ENCODE peak calls at places on chromosome 15, in nine cellular contexts. One of them, this sample, is unnamed. For H3K4me1, the result is how much of the 10 kb centered on the place peaks cover.

GRCh38 chr15:82852906-82853635 is 43.6 kb downstream of the WHAMM start:
- DNase-seq in fibroblast of lung: no peak
- DNase-seq in PC-3: no peak
- DNase-seq in IMR-90: no peak
- DNase-seq in aorta: no peak
- DNase-seq in OCI-LY7: no peak
- DNase-seq in SK-N-SH: no peak
- DNase-seq in Panc1: no peak
- DNase-seq in SJSA1: no peak
- DNase-seq in this sample: no peak

GRCh38 chr15:98798375-98798893 is 150.1 kb downstream of the IGF1R start:
- DNase-seq in IMR-90: no peak
- DNase-seq in aorta: no peak
- DNase-seq in fibroblast of lung: no peak
- DNase-seq in SJSA1: no peak
- DNase-seq in PC-3: no peak
- DNase-seq in SK-N-SH: no peak
- DNase-seq in OCI-LY7: no peak
- DNase-seq in Panc1: no peak
- DNase-seq in this sample: no peak

GRCh38 chr15:49490963-49491362 is 67.9 kb downstream of the FGF7 start:
- DNase-seq in IMR-90: peak
- DNase-seq in PC-3: no peak
- DNase-seq in fibroblast of lung: no peak
- DNase-seq in SK-N-SH: no peak
- DNase-seq in aorta: no peak
- DNase-seq in OCI-LY7: no peak
- DNase-seq in Panc1: no peak
- DNase-seq in SJSA1: no peak
- DNase-seq in this sample: no peak

GRCh38 chr15:78811124-78811824 is at the start of gene ADAMTS7:
- DNase-seq in IMR-90: peak
- DNase-seq in Panc1: no peak
- DNase-seq in SK-N-SH: peak
- DNase-seq in PC-3: peak
- DNase-seq in OCI-LY7: peak
- DNase-seq in SJSA1: peak
- DNase-seq in fibroblast of lung: peak
- DNase-seq in aorta: peak
- DNase-seq in this sample: peak

GRCh38 chr15:41904487-41905359 is 10.9 kb upstream of the SPTBN5 start:
- DNase-seq in SJSA1: peak
- DNase-seq in OCI-LY7: peak
- DNase-seq in SK-N-SH: peak
- DNase-seq in fibroblast of lung: no peak
- DNase-seq in Panc1: peak
- DNase-seq in IMR-90: peak
- DNase-seq in PC-3: peak
- DNase-seq in aorta: peak
- DNase-seq in this sample: peak

GRCh38 chr15:84961707-84962106 is 19.9 kb upstream of the PDE8A start:
- DNase-seq in IMR-90: peak
- DNase-seq in SJSA1: no peak
- DNase-seq in OCI-LY7: no peak
- DNase-seq in aorta: no peak
- DNase-seq in fibroblast of lung: peak
- DNase-seq in SK-N-SH: no peak
- DNase-seq in PC-3: peak
- DNase-seq in Panc1: no peak
- DNase-seq in this sample: peak

GRCh38 chr15:73904026-73904815 is 22.0 kb upstream of the LOXL1 start:
- DNase-seq in OCI-LY7: no peak
- DNase-seq in IMR-90: no peak
- DNase-seq in aorta: peak
- DNase-seq in SK-N-SH: no peak
- DNase-seq in SJSA1: no peak
- DNase-seq in fibroblast of lung: no peak
- DNase-seq in Panc1: no peak
- DNase-seq in PC-3: no peak
- DNase-seq in this sample: no peak

GRCh38 chr15:69328739-69329138 is 30.0 kb downstream of the PAQR5 start:
- DNase-seq in IMR-90: no peak
- DNase-seq in SK-N-SH: no peak
- DNase-seq in fibroblast of lung: no peak
- DNase-seq in SJSA1: no peak
- DNase-seq in PC-3: peak
- DNase-seq in OCI-LY7: no peak
- DNase-seq in aorta: no peak
- DNase-seq in Panc1: no peak
- DNase-seq in this sample: no peak

GRCh38 chr15:33654859-33655258 is 313.4 kb upstream of the CHRM5 start:
- DNase-seq in Panc1: no peak
- DNase-seq in aorta: no peak
- DNase-seq in OCI-LY7: no peak
- DNase-seq in PC-3: no peak
- DNase-seq in fibroblast of lung: no peak
- DNase-seq in SJSA1: no peak
- DNase-seq in IMR-90: no peak
- DNase-seq in SK-N-SH: no peak
- DNase-seq in this sample: peak

GRCh38 chr15:29039466-29040366 is 153.9 kb downstream of the APBA2 start:
- DNase-seq in aorta: no peak
- DNase-seq in PC-3: no peak
- DNase-seq in Panc1: no peak
- DNase-seq in SJSA1: no peak
- DNase-seq in OCI-LY7: no peak
- DNase-seq in SK-N-SH: no peak
- DNase-seq in fibroblast of lung: peak
- DNase-seq in IMR-90: no peak
- DNase-seq in this sample: no peak

GRCh38 chr15:60477991-60478632 is 830 bp downstream of the ICE2 start:
- DNase-seq in SJSA1: no peak
- DNase-seq in SK-N-SH: peak
- DNase-seq in Panc1: no peak
- DNase-seq in OCI-LY7: peak
- DNase-seq in IMR-90: peak
- DNase-seq in aorta: no peak
- DNase-seq in PC-3: peak
- DNase-seq in fibroblast of lung: peak
- DNase-seq in this sample: peak

GRCh38 chr15:72368895-72369294 is 6.9 kb downstream of the HEXA start:
- DNase-seq in IMR-90: no peak
- DNase-seq in fibroblast of lung: no peak
- DNase-seq in PC-3: no peak
- DNase-seq in OCI-LY7: no peak
- DNase-seq in SK-N-SH: no peak
- DNase-seq in aorta: no peak
- DNase-seq in SJSA1: no peak
- DNase-seq in Panc1: no peak
- DNase-seq in this sample: no peak

GRCh38 chr15:68493629-68494028 is 61.7 kb upstream of the ITGA11 start:
- DNase-seq in SJSA1: no peak
- DNase-seq in IMR-90: no peak
- DNase-seq in SK-N-SH: no peak
- DNase-seq in PC-3: no peak
- DNase-seq in fibroblast of lung: no peak
- DNase-seq in Panc1: no peak
- DNase-seq in OCI-LY7: no peak
- DNase-seq in aorta: no peak
- DNase-seq in this sample: no peak

GRCh38 chr15:80699981-80700380 is 4.9 kb downstream of the ABHD17C start:
- DNase-seq in PC-3: peak
- DNase-seq in Panc1: no peak
- DNase-seq in IMR-90: peak
- DNase-seq in SJSA1: no peak
- DNase-seq in OCI-LY7: no peak
- DNase-seq in fibroblast of lung: peak
- DNase-seq in aorta: no peak
- DNase-seq in SK-N-SH: no peak
- DNase-seq in this sample: no peak

GRCh38 chr15:78061963-78062427 is 15.5 kb downstream of the TBC1D2B start:
- DNase-seq in fibroblast of lung: peak
- DNase-seq in Panc1: no peak
- DNase-seq in PC-3: peak
- DNase-seq in SJSA1: peak
- DNase-seq in IMR-90: peak
- DNase-seq in SK-N-SH: no peak
- DNase-seq in OCI-LY7: peak
- DNase-seq in aorta: no peak
- DNase-seq in this sample: no peak

GRCh38 chr15:58299311-58299850 is 132.4 kb upstream of the LIPC start:
- DNase-seq in SK-N-SH: no peak
- DNase-seq in PC-3: no peak
- DNase-seq in OCI-LY7: no peak
- DNase-seq in IMR-90: peak
- DNase-seq in aorta: no peak
- DNase-seq in SJSA1: no peak
- DNase-seq in fibroblast of lung: peak
- DNase-seq in Panc1: no peak
- DNase-seq in this sample: no peak

DNA sequence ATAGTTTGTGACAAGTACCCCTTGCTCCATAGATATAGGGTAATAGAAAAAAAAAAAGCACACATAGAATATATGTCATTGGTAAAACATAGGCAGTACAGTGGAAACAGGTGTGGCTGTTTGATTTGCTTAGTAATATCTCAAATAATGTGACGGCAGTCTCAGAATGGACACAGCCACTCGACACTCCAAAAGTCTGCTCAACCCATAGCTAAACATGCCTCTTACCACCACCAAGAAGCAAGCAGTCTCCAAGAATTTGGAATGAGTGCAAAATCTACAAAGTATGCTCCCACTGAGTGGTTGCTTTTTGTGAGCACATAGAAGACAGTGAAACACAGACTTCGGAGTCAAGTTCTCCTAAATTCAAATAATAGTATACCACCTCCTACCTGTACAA is 43.0 kb downstream of the RAB27A start:
- DNase-seq in aorta: no peak
- DNase-seq in SJSA1: no peak
- DNase-seq in fibroblast of lung: no peak
- DNase-seq in SK-N-SH: no peak
- DNase-seq in PC-3: peak
- DNase-seq in IMR-90: no peak
- DNase-seq in OCI-LY7: no peak
- DNase-seq in Panc1: no peak
- DNase-seq in this sample: no peak
- H3K4me1 ChIP-seq in aorta: under half
- H3K4me1 ChIP-seq in SJSA1: under half
- H3K4me1 ChIP-seq in fibroblast of lung: under half
- H3K4me1 ChIP-seq in SK-N-SH: under half
- H3K4me1 ChIP-seq in PC-3: under half
- H3K4me1 ChIP-seq in IMR-90: under half
- H3K4me1 ChIP-seq in OCI-LY7: under half
- H3K4me1 ChIP-seq in Panc1: under half
- H3K4me1 ChIP-seq in this sample: under half

GRCh38 chr15:100566850-100567249 is 35.1 kb downstream of the LINS1 start:
- DNase-seq in fibroblast of lung: no peak
- DNase-seq in OCI-LY7: no peak
- DNase-seq in Panc1: no peak
- DNase-seq in IMR-90: no peak
- DNase-seq in aorta: no peak
- DNase-seq in SK-N-SH: no peak
- DNase-seq in PC-3: no peak
- DNase-seq in SJSA1: no peak
- DNase-seq in this sample: no peak
- H3K4me1 ChIP-seq in fibroblast of lung: under half
- H3K4me1 ChIP-seq in OCI-LY7: under half
- H3K4me1 ChIP-seq in Panc1: under half
- H3K4me1 ChIP-seq in IMR-90: under half
- H3K4me1 ChIP-seq in aorta: under half
- H3K4me1 ChIP-seq in SK-N-SH: under half
- H3K4me1 ChIP-seq in PC-3: under half
- H3K4me1 ChIP-seq in SJSA1: under half
- H3K4me1 ChIP-seq in this sample: under half

GRCh38 chr15:63417721-63418120 is 36.1 kb upstream of the CA12 start:
- DNase-seq in IMR-90: no peak
- DNase-seq in OCI-LY7: no peak
- DNase-seq in Panc1: no peak
- DNase-seq in fibroblast of lung: no peak
- DNase-seq in PC-3: no peak
- DNase-seq in SK-N-SH: no peak
- DNase-seq in aorta: no peak
- DNase-seq in SJSA1: no peak
- DNase-seq in this sample: no peak

GRCh38 chr15:63421433-63421832 is 39.8 kb upstream of the CA12 start:
- DNase-seq in SK-N-SH: no peak
- DNase-seq in fibroblast of lung: no peak
- DNase-seq in Panc1: no peak
- DNase-seq in SJSA1: no peak
- DNase-seq in PC-3: no peak
- DNase-seq in OCI-LY7: no peak
- DNase-seq in IMR-90: no peak
- DNase-seq in aorta: no peak
- DNase-seq in this sample: no peak

GRCh38 chr15:63422891-63423290 is 41.2 kb upstream of the CA12 start:
- DNase-seq in SJSA1: no peak
- DNase-seq in aorta: no peak
- DNase-seq in SK-N-SH: no peak
- DNase-seq in IMR-90: no peak
- DNase-seq in PC-3: no peak
- DNase-seq in OCI-LY7: no peak
- DNase-seq in fibroblast of lung: no peak
- DNase-seq in Panc1: no peak
- DNase-seq in this sample: no peak

GRCh38 chr15:63425426-63425825 is 43.8 kb upstream of the CA12 start:
- DNase-seq in SK-N-SH: no peak
- DNase-seq in fibroblast of lung: peak
- DNase-seq in OCI-LY7: no peak
- DNase-seq in aorta: no peak
- DNase-seq in SJSA1: no peak
- DNase-seq in IMR-90: no peak
- DNase-seq in PC-3: no peak
- DNase-seq in Panc1: no peak
- DNase-seq in this sample: no peak

DNA sequence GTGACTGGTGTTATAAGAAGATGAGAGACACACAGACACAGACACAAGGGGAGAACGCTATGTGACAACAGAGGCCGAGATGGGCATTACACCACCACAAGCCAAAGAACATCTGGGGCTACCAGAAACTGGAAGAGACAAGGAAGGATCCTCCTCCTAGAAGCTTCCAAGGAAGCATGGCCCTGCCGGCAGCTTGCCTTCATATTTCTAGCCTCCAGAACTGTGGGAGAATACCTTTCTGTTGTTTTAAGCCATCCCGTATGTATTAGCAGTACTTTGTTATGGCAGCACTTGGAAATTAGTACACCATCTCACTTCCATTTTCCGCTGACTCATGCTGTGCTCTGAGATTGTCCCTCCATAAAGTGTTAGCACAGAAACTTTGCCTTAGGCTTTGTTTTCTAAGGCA is 38.7 kb upstream of the CA12 start:
- DNase-seq in PC-3: peak
- DNase-seq in aorta: no peak
- DNase-seq in Panc1: no peak
- DNase-seq in IMR-90: peak
- DNase-seq in SK-N-SH: no peak
- DNase-seq in fibroblast of lung: no peak
- DNase-seq in OCI-LY7: no peak
- DNase-seq in SJSA1: no peak
- DNase-seq in this sample: peak
- H3K4me1 ChIP-seq in PC-3: under half
- H3K4me1 ChIP-seq in aorta: under half
- H3K4me1 ChIP-seq in Panc1: under half
- H3K4me1 ChIP-seq in IMR-90: under half
- H3K4me1 ChIP-seq in SK-N-SH: under half
- H3K4me1 ChIP-seq in fibroblast of lung: under half
- H3K4me1 ChIP-seq in OCI-LY7: under half
- H3K4me1 ChIP-seq in SJSA1: under half
- H3K4me1 ChIP-seq in this sample: under half

GRCh38 chr15:63794271-63794670 is 39.5 kb downstream of the HERC1 start:
- DNase-seq in SJSA1: no peak
- DNase-seq in OCI-LY7: no peak
- DNase-seq in Panc1: no peak
- DNase-seq in SK-N-SH: no peak
- DNase-seq in aorta: no peak
- DNase-seq in IMR-90: no peak
- DNase-seq in PC-3: no peak
- DNase-seq in fibroblast of lung: no peak
- DNase-seq in this sample: no peak
- H3K4me1 ChIP-seq in SJSA1: under half
- H3K4me1 ChIP-seq in OCI-LY7: under half
- H3K4me1 ChIP-seq in Panc1: under half
- H3K4me1 ChIP-seq in SK-N-SH: under half
- H3K4me1 ChIP-seq in aorta: under half
- H3K4me1 ChIP-seq in IMR-90: under half
- H3K4me1 ChIP-seq in PC-3: under half
- H3K4me1 ChIP-seq in fibroblast of lung: under half
- H3K4me1 ChIP-seq in this sample: under half